ENCODE peak calls at places on chromosomes 12 and 14, in eight cellular contexts. X, Z, A, U, C, L, E and V are unnamed samples.

GRCh38 chr14:50785506-50786063 is 45.4 kb downstream of the NIN start:
- DNase-seq in E (no peak), L (no peak), A (no peak), Z (no peak), C (no peak), U (no peak), X (no peak), V (no peak)

GRCh38 chr12:29737616-29738015 is 46.1 kb downstream of the TMTC1 start:
- DNase-seq in Z (no peak), U (no peak), L (no peak), A (no peak), E (no peak), X (no peak), C (no peak), V (no peak)

GRCh38 chr12:19490908-19491307 is 51.6 kb downstream of the AEBP2 start:
- DNase-seq in L (no peak), U (no peak), Z (no peak), C (no peak), X (no peak), E (no peak), A (no peak), V (no peak)

GRCh38 chr12:2959194-2959507 is at the start of gene TEAD4:
- DNase-seq in L (peak), C (no peak), U (no peak), Z (peak), E (peak), A (peak), X (peak), V (peak)

GRCh38 chr14:66972469-66972868 is 216.8 kb upstream of the GARIN2 start:
- DNase-seq in Z (no peak), X (no peak), U (no peak), A (no peak), E (no peak), L (no peak), C (no peak), V (no peak)

GRCh38 chr14:93984987-93985410 is 8.6 kb upstream of the ASB2 start:
- DNase-seq in A (peak), E (peak), L (no peak), U (no peak), X (no peak), Z (no peak), C (no peak), V (peak)

GRCh38 chr12:100675432-100675831 is 101.9 kb downstream of the GAS2L3 start:
- DNase-seq in U (no peak), X (no peak), C (peak), Z (peak), L (peak), E (peak), A (peak), V (no peak)

GRCh38 chr12:96157427-96157826 is 36.7 kb upstream of the ELK3 start:
- DNase-seq in A (no peak), L (no peak), X (no peak), Z (no peak), C (no peak), U (no peak), E (no peak), V (no peak)

GRCh38 chr12:38638401-38638800 is 267.0 kb downstream of the CPNE8 start:
- DNase-seq in X (no peak), U (no peak), C (no peak), E (no peak), A (no peak), L (no peak), Z (no peak), V (no peak)

GRCh38 chr14:59406454-59407245 is 58.5 kb downstream of the GPR135 start:
- DNase-seq in U (no peak), C (no peak), Z (no peak), X (no peak), L (no peak), E (peak), A (peak), V (no peak)

GRCh38 chr12:71567562-71567961 is 96.1 kb downstream of the ZFC3H1 start:
- DNase-seq in X (no peak), Z (no peak), E (peak), U (no peak), C (no peak), L (no peak), A (no peak), V (no peak)

GRCh38 chr12:103772367-103773108 is 68.5 kb downstream of the NT5DC3 start:
- DNase-seq in U (no peak), L (no peak), X (no peak), C (no peak), Z (no peak), E (no peak), A (no peak), V (no peak)

GRCh38 chr12:52191841-52192791 is at the start of gene KRT80:
- DNase-seq in X (peak), Z (peak), U (no peak), E (peak), L (peak), C (peak), A (peak), V (peak)

GRCh38 chr12:22234561-22234960 is 99.9 kb downstream of the ST8SIA1 start:
- DNase-seq in X (no peak), E (peak), U (no peak), L (no peak), A (no peak), Z (no peak), C (no peak), V (no peak)

GRCh38 chr14:57671021-57671420 is 177.4 kb upstream of the CCDC198 start:
- DNase-seq in X (no peak), C (no peak), L (no peak), A (no peak), E (no peak), Z (no peak), U (no peak), V (no peak)

GRCh38 chr12:7339675-7340074 is 35.8 kb downstream of the ACSM4 start:
- DNase-seq in X (no peak), L (no peak), Z (no peak), A (no peak), E (no peak), C (no peak), U (no peak), V (no peak)

GRCh38 chr12:132449565-132450390 is 40.2 kb upstream of the FBRSL1 start:
- DNase-seq in U (peak), X (no peak), Z (no peak), C (no peak), L (no peak), A (no peak), E (no peak), V (no peak)

GRCh38 chr12:111753144-111753881 is 13.4 kb upstream of the ALDH2 start:
- DNase-seq in U (no peak), X (no peak), Z (no peak), A (peak), L (peak), C (no peak), E (peak), V (peak)

GRCh38 chr14:49479432-49479831 is 106.7 kb downstream of the RPS29 start:
- DNase-seq in A (no peak), U (no peak), C (no peak), X (no peak), Z (no peak), L (no peak), E (peak), V (no peak)

GRCh38 chr12:67069451-67070306 is 199.5 kb upstream of the CAND1 start:
- DNase-seq in X (peak), Z (peak), A (no peak), C (no peak), U (peak), E (peak), L (no peak), V (peak)

GRCh38 chr14:91870001-91870400 is 2.7 kb upstream of the TC2N start:
- DNase-seq in L (no peak), C (no peak), A (no peak), X (no peak), Z (no peak), U (peak), E (no peak), V (no peak)

GRCh38 chr12:82635263-82635662 is 51.4 kb upstream of the TMTC2 start:
- DNase-seq in E (no peak), X (no peak), L (no peak), C (no peak), U (no peak), A (no peak), Z (no peak), V (no peak)

GRCh38 chr12:79936670-79937069 is 1.8 kb upstream of the PPP1R12A start:
- DNase-seq in U (no peak), Z (no peak), E (no peak), L (no peak), A (no peak), X (no peak), C (no peak), V (no peak)

GRCh38 chr14:78398216-78398615 is 228.0 kb downstream of the NRXN3 start:
- DNase-seq in E (no peak), Z (no peak), L (no peak), X (no peak), A (no peak), U (no peak), C (no peak), V (no peak)

GRCh38 chr14:101547107-101547738 is 14.1 kb upstream of the DIO3 start:
- DNase-seq in U (no peak), X (no peak), C (no peak), Z (no peak), L (no peak), A (no peak), E (no peak), V (no peak)

GRCh38 chr12:132494294-132495164 is 4.6 kb downstream of the FBRSL1 start:
- DNase-seq in A (no peak), L (no peak), C (no peak), U (no peak), E (no peak), Z (no peak), X (no peak), V (peak)

GRCh38 chr12:131862084-131862441 is 32.4 kb upstream of the ULK1 start:
- DNase-seq in X (no peak), U (no peak), L (peak), C (no peak), A (no peak), Z (no peak), E (no peak), V (no peak)